ENCODE peak calls at places on chromosomes 3 and 15, in six cellular contexts. W is activated CD4-positive, alpha-beta T cell treated with anti-CD3 and anti-CD28 coated beads for 24 hours; S is CD8-positive, alpha-beta T cell; I is anterior cingulate cortex; D is AG09309; N is ELR. J is an unnamed sample.

GRCh38 chr3:155640098-155640497 is 104.8 kb downstream of the PLCH1 start:
- DNase-seq in W (no peak), S (no peak), I (no peak), D (no peak), N (peak; percentile 30), J (no peak)

GRCh38 chr3:128343287-128344045 is 123.2 kb downstream of the DNAJB8 start:
- DNase-seq in W (no peak), S (no peak), I (no peak), D (no peak), N (peak; percentile 75), J (no peak)

GRCh38 chr3:132645058-132645457 is 14.6 kb downstream of the ACAD11 start:
- DNase-seq in W (no peak), S (no peak), I (no peak), D (no peak), N (peak; percentile 42), J (no peak)

GRCh38 chr15:53197426-53197839 is 407.3 kb upstream of the ONECUT1 start:
- DNase-seq in W (peak; percentile 8), S (no peak), I (peak; percentile 9), D (peak; percentile 1), N (peak; percentile 30), J (no peak)

GRCh38 chr15:60937278-60937677 is 291.8 kb downstream of the RORA start:
- DNase-seq in W (no peak), S (no peak), I (no peak), D (no peak), N (no peak), J (no peak)

GRCh38 chr3:81462921-81463320 is 298.5 kb downstream of the GBE1 start:
- DNase-seq in W (no peak), S (no peak), I (no peak), D (no peak), N (no peak), J (no peak)

GRCh38 chr3:31041161-31041978 is 146.9 kb upstream of the GADL1 start:
- DNase-seq in W (no peak), S (no peak), I (no peak), D (peak; percentile 20), N (peak; percentile 93), J (peak; percentile 92)

GRCh38 chr3:17585561-17586325 is 156.7 kb downstream of the TBC1D5 start:
- DNase-seq in W (no peak), S (no peak), I (no peak), D (no peak), N (no peak), J (no peak)

GRCh38 chr3:37116998-37117397 is 57.4 kb downstream of the LRRFIP2 start:
- DNase-seq in W (no peak), S (no peak), I (no peak), D (no peak), N (no peak), J (no peak)

GRCh38 chr15:50166216-50166615 is 15.8 kb upstream of the SLC27A2 start:
- DNase-seq in W (no peak), S (no peak), I (no peak), D (peak; percentile 60), N (peak; percentile 90), J (peak; percentile 58)

GRCh38 chr3:151816091-151816604 is 2.2 kb downstream of the AADAC start:
- DNase-seq in W (no peak), S (no peak), I (no peak), D (no peak), N (peak; percentile 80), J (no peak)

GRCh38 chr3:195151866-195152526 is 119.0 kb downstream of the XXYLT1 start:
- DNase-seq in W (no peak), S (no peak), I (no peak), D (no peak), N (peak; percentile 94), J (peak; percentile 78)

GRCh38 chr3:106577241-106577640 is 708.4 kb upstream of the CBLB start:
- DNase-seq in W (no peak), S (no peak), I (no peak), D (no peak), N (no peak), J (no peak)

GRCh38 chr3:38264307-38264706 is 1.3 kb upstream of the SLC22A13 start:
- DNase-seq in W (no peak), S (no peak), I (no peak), D (no peak), N (no peak), J (no peak)

GRCh38 chr15:38010390-38010789 is 76.0 kb downstream of the TMCO5A start:
- DNase-seq in W (no peak), S (no peak), I (no peak), D (no peak), N (no peak), J (no peak)

GRCh38 chr3:125679258-125679657 is 84.0 kb upstream of the OSBPL11 start:
- DNase-seq in W (no peak), S (no peak), I (no peak), D (no peak), N (peak; percentile 6), J (no peak)

GRCh38 chr15:79977431-79977940 is 6.5 kb upstream of the BCL2A1 start:
- DNase-seq in W (no peak), S (no peak), I (no peak), D (no peak), N (no peak), J (no peak)

GRCh38 chr3:54376941-54377578 is 254.7 kb downstream of the CACNA2D3 start:
- DNase-seq in W (no peak), S (no peak), I (no peak), D (no peak), N (no peak), J (no peak)

GRCh38 chr3:14143826-14144225 is 19.0 kb downstream of the TMEM43 start:
- DNase-seq in W (no peak), S (no peak), I (no peak), D (peak; percentile 87), N (peak; percentile 94), J (peak; percentile 91)

GRCh38 chr15:70101459-70102113 is 3.9 kb upstream of the TLE3 start:
- DNase-seq in W (no peak), S (no peak), I (no peak), D (peak; percentile 11), N (peak; percentile 81), J (peak; percentile 98)

GRCh38 chr3:117019082-117019713 is 309.6 kb downstream of the TUSC7 start:
- DNase-seq in W (no peak), S (no peak), I (peak; percentile 51), D (peak; percentile 20), N (peak; percentile 60), J (peak; percentile 9)

GRCh38 chr3:179018808-179019207 is 52.8 kb downstream of the ZMAT3 start:
- DNase-seq in W (no peak), S (no peak), I (no peak), D (no peak), N (no peak), J (peak; percentile 12)

GRCh38 chr3:181694805-181695660 is 16.7 kb upstream of the SOX2 start:
- DNase-seq in W (no peak), S (no peak), I (no peak), D (no peak), N (no peak), J (no peak)